ENCODE peak calls at places on chromosomes 16 and 17, in six cellular contexts. R is uterus, V is heart left ventricle, Q is lower leg skin, F is NB4, O is stomach. I is an unnamed sample.

GRCh38 chr17:38874505-38875419 is 4.9 kb downstream of the LASP1 start:
- DNase-seq in R (no peak), V (no peak), Q (no peak), F (no peak), O (no peak), I (no peak)

GRCh38 chr16:87436225-87437172 is 44.4 kb downstream of the MAP1LC3B start:
- DNase-seq in R (no peak), V (no peak), Q (no peak), F (no peak), O (no peak), I (no peak)

GRCh38 chr17:77496401-77496801 is 355.6 kb downstream of the SEC14L1 start:
- DNase-seq in R (peak; percentile 15), V (peak; percentile 18), Q (no peak), F (no peak), O (no peak), I (no peak)

GRCh38 chr16:23905027-23905426 is 69.2 kb downstream of the PRKCB start:
- DNase-seq in R (peak; percentile 50), V (peak; percentile 49), Q (no peak), F (no peak), O (no peak), I (no peak)

GRCh38 chr16:87323727-87324410 is 6.7 kb upstream of the C16orf95 start:
- DNase-seq in R (peak; percentile 9), V (peak; percentile 16), Q (no peak), F (no peak), O (no peak), I (no peak)

GRCh38 chr16:53948734-53949430 is 244.9 kb downstream of the FTO start:
- DNase-seq in R (no peak), V (no peak), Q (no peak), F (no peak), O (no peak), I (no peak)

GRCh38 chr17:51029142-51029541 is 91.5 kb downstream of the SPAG9 start:
- DNase-seq in R (no peak), V (no peak), Q (no peak), F (peak; percentile 14), O (no peak), I (no peak)

GRCh38 chr16:1890024-1890700 is 18.2 kb upstream of the MEIOB start:
- DNase-seq in R (no peak), V (no peak), Q (no peak), F (no peak), O (no peak), I (no peak)

GRCh38 chr17:66021757-66022156 is 170.2 kb downstream of the CEP112 start:
- DNase-seq in R (no peak), V (no peak), Q (no peak), F (no peak), O (no peak), I (no peak)

GRCh38 chr17:58337600-58338453 is 9.2 kb upstream of the TSPOAP1 start:
- DNase-seq in R (peak; percentile 70), V (peak; percentile 84), Q (peak; percentile 66), F (peak; percentile 98), O (peak; percentile 74), I (peak; percentile 81)

GRCh38 chr16:61412562-61412961 is 623.7 kb downstream of the CDH8 start:
- DNase-seq in R (no peak), V (no peak), Q (no peak), F (no peak), O (no peak), I (no peak)

GRCh38 chr17:8041249-8041928 is 2.5 kb downstream of the ALOX15B start:
- DNase-seq in R (no peak), V (no peak), Q (peak; percentile 74), F (peak; percentile 85), O (peak; percentile 58), I (no peak)

GRCh38 chr16:57462209-57462977 is at the start of gene POLR2C:
- DNase-seq in R (peak; percentile 84), V (peak; percentile 92), Q (peak; percentile 84), F (peak; percentile 91), O (peak; percentile 92), I (peak; percentile 25)

GRCh38 chr17:47831934-47832327 is 461 bp downstream of the LRRC46 start:
- DNase-seq in R (no peak), V (no peak), Q (no peak), F (peak; percentile 32), O (no peak), I (no peak)

GRCh38 chr17:81199482-81199830 is 23.3 kb downstream of the CEP131 start:
- DNase-seq in R (no peak), V (no peak), Q (no peak), F (no peak), O (no peak), I (no peak)

GRCh38 chr17:61644800-61645774 is 54.1 kb upstream of the NACA2 start:
- DNase-seq in R (no peak), V (no peak), Q (no peak), F (no peak), O (no peak), I (no peak)

GRCh38 chr17:7042507-7043194 is 1.2 kb downstream of the SLC16A11 start:
- DNase-seq in R (no peak), V (no peak), Q (peak; percentile 21), F (no peak), O (no peak), I (no peak)

GRCh38 chr16:88062341-88062861 is 111.2 kb downstream of the BANP start:
- DNase-seq in R (peak; percentile 45), V (peak; percentile 70), Q (no peak), F (no peak), O (no peak), I (no peak)

GRCh38 chr16:73057369-73058210 is 9.7 kb upstream of the ZFHX3 start:
- DNase-seq in R (no peak), V (peak; percentile 58), Q (no peak), F (peak; percentile 59), O (no peak), I (no peak)

GRCh38 chr16:3986235-3986544 is 105.7 kb upstream of the CREBBP start:
- DNase-seq in R (no peak), V (no peak), Q (no peak), F (no peak), O (no peak), I (no peak)

GRCh38 chr16:75494696-75495601 is at the start of gene CHST6:
- DNase-seq in R (no peak), V (peak; percentile 50), Q (no peak), F (peak; percentile 47), O (no peak), I (no peak)

GRCh38 chr17:42182927-42183734 is 2.1 kb downstream of the HCRT start:
- DNase-seq in R (no peak), V (peak; percentile 7), Q (no peak), F (no peak), O (no peak), I (no peak)

GRCh38 chr16:7315813-7316212 is 16.8 kb upstream of the RBFOX1 start:
- DNase-seq in R (no peak), V (no peak), Q (no peak), F (no peak), O (no peak), I (no peak)

GRCh38 chr16:80883816-80884215 is 79.4 kb upstream of the CDYL2 start:
- DNase-seq in R (no peak), V (no peak), Q (no peak), F (no peak), O (no peak), I (no peak)

GRCh38 chr16:27222499-27223225 is 19.3 kb downstream of the KDM8 start:
- DNase-seq in R (peak; percentile 63), V (peak; percentile 82), Q (peak; percentile 55), F (no peak), O (peak; percentile 38), I (no peak)

GRCh38 chr16:58026139-58026704 is 668 bp downstream of the MMP15 start:
- DNase-seq in R (no peak), V (peak; percentile 74), Q (no peak), F (peak; percentile 61), O (peak; percentile 66), I (no peak)

GRCh38 chr17:21392257-21392656 is 16.1 kb downstream of the KCNJ12 start:
- DNase-seq in R (no peak), V (no peak), Q (no peak), F (no peak), O (no peak), I (no peak)

GRCh38 chr17:73803867-73804539 is 159.8 kb upstream of the SDK2 start:
- DNase-seq in R (no peak), V (no peak), Q (no peak), F (no peak), O (no peak), I (no peak)

GRCh38 chr17:39225974-39226683 is 384 bp upstream of the STAC2 start:
- DNase-seq in R (peak; percentile 94), V (peak; percentile 77), Q (no peak), F (no peak), O (peak; percentile 38), I (no peak)

GRCh38 chr16:24281466-24281865 is 25.3 kb downstream of the CACNG3 start:
- DNase-seq in R (no peak), V (no peak), Q (no peak), F (no peak), O (no peak), I (no peak)

GRCh38 chr17:64009571-64010402 is 10.6 kb downstream of the ICAM2 start:
- DNase-seq in R (no peak), V (no peak), Q (no peak), F (no peak), O (no peak), I (no peak)

GRCh38 chr17:55795098-55795497 is 44.2 kb downstream of the PCTP start:
- DNase-seq in R (no peak), V (no peak), Q (no peak), F (no peak), O (no peak), I (no peak)

GRCh38 chr16:15482068-15482747 is 47.8 kb downstream of the BMERB1 start:
- DNase-seq in R (peak; percentile 76), V (peak; percentile 47), Q (peak; percentile 40), F (peak; percentile 7), O (peak; percentile 57), I (no peak)

GRCh38 chr17:71438631-71439146 is 682.1 kb upstream of the SOX9 start:
- DNase-seq in R (no peak), V (no peak), Q (no peak), F (no peak), O (no peak), I (no peak)

GRCh38 chr17:30559656-30560055 is 82.4 kb downstream of the GOSR1 start:
- DNase-seq in R (no peak), V (no peak), Q (no peak), F (no peak), O (peak; percentile 2), I (no peak)
- TF ChIP-seq POLR2A in R (no peak), V (no peak), Q (no peak), F (no peak), O (no peak), I (no peak)

GRCh38 chr17:31558748-31559646 is 167.5 kb downstream of the RAB11FIP4 start:
- DNase-seq in R (peak; percentile 82), V (peak; percentile 85), Q (peak; percentile 58), F (peak; percentile 86), O (peak; percentile 79), I (no peak)
- TF ChIP-seq POLR2A in R (peak; percentile 63), V (no peak), Q (no peak), F (peak; percentile 49), O (no peak), I (peak; percentile 69)

GRCh38 chr17:9887521-9887920 is 17.6 kb downstream of the RCVRN start:
- DNase-seq in R (no peak), V (no peak), Q (no peak), F (no peak), O (no peak), I (no peak)
- TF ChIP-seq POLR2A in R (no peak), V (no peak), Q (no peak), F (no peak), O (no peak), I (no peak)

GRCh38 chr16:234468-235305 is at the start of gene FAM234A:
- DNase-seq in R (peak; percentile 92), V (peak; percentile 95), Q (peak; percentile 92), F (peak; percentile 91), O (peak; percentile 96), I (peak; percentile 31)
- TF ChIP-seq POLR2A in R (peak; percentile 98), V (peak; percentile 85), Q (no peak), F (peak; percentile 75), O (no peak), I (no peak)

I was measured in esophagus squamous epithelium.